ENCODE peak calls at places on chromosomes 2 and 18, in eight cellular contexts. N is H54, L is prostate gland, D is Peyer's patch, F is A549, J is NB4, G is body of pancreas, K is IMR-90. R is an unnamed sample.

GRCh38 chr2:128172191-128172590 is 81.2 kb downstream of the UGGT1 start:
- DNase-seq in N (no peak), K (peak), D (no peak), L (no peak), J (peak), G (no peak), F (peak), R (no peak)

GRCh38 chr2:148546270-148546669 is 98.3 kb upstream of the EPC2 start:
- DNase-seq in G (no peak), K (no peak), J (peak), F (no peak), L (no peak), N (no peak), D (no peak), R (no peak)

GRCh38 chr18:2572144-2572682 is 856 bp downstream of the NDC80 start:
- DNase-seq in J (peak), D (no peak), N (no peak), K (no peak), G (no peak), L (no peak), F (no peak), R (peak)

GRCh38 chr2:172845008-172845670 is 109.5 kb downstream of the RAPGEF4 start:
- DNase-seq in L (no peak), J (peak), F (no peak), G (no peak), K (no peak), D (no peak), N (no peak), R (no peak)

GRCh38 chr2:68912732-68913131 is 40.0 kb downstream of the GKN2 start:
- DNase-seq in G (no peak), F (no peak), N (no peak), D (peak), L (no peak), J (peak), K (no peak), R (no peak)

GRCh38 chr2:79776461-79777146 is 263.8 kb downstream of the CTNNA2 start:
- DNase-seq in J (no peak), L (no peak), G (peak), N (no peak), F (no peak), D (no peak), K (no peak), R (no peak)

GRCh38 chr18:2847341-2848144 is 737 bp downstream of the EMILIN2 start:
- DNase-seq in N (no peak), G (no peak), J (peak), K (no peak), F (no peak), D (peak), L (no peak), R (no peak)

GRCh38 chr18:75010725-75011124 is 198.2 kb downstream of the PTGR3 start:
- DNase-seq in K (no peak), N (no peak), F (no peak), D (no peak), G (no peak), L (no peak), J (no peak), R (no peak)

GRCh38 chr2:189633392-189633811 is 27.9 kb upstream of the ASNSD1 start:
- DNase-seq in J (peak), F (no peak), L (no peak), N (no peak), D (no peak), K (no peak), G (peak), R (peak)

GRCh38 chr2:219178377-219179175 is 501 bp downstream of the RETREG2 start:
- DNase-seq in J (peak), D (peak), K (peak), F (peak), L (peak), N (peak), G (peak), R (peak)

GRCh38 chr2:160429248-160430000 is 64.2 kb downstream of the RBMS1 start:
- DNase-seq in K (peak), L (no peak), G (no peak), J (peak), D (no peak), N (no peak), F (peak), R (peak)

GRCh38 chr2:237407734-237408133 is 6.2 kb downstream of the COL6A3 start:
- DNase-seq in G (no peak), K (no peak), F (no peak), J (no peak), L (no peak), N (no peak), D (no peak), R (no peak)

GRCh38 chr2:146523218-146523617 is 1321.6 kb upstream of the ACVR2A start:
- DNase-seq in N (no peak), K (peak), G (no peak), F (no peak), D (no peak), L (no peak), J (peak), R (peak)

GRCh38 chr18:49910986-49911385 is 97.7 kb upstream of the ACAA2 start:
- DNase-seq in G (no peak), L (peak), F (no peak), J (no peak), D (no peak), K (no peak), N (no peak), R (no peak)

GRCh38 chr2:27573452-27573851 is 9.4 kb upstream of the ZNF512 start:
- DNase-seq in L (no peak), D (no peak), K (peak), G (no peak), J (no peak), N (no peak), F (no peak), R (no peak)

GRCh38 chr2:14941151-14941631 is 308.7 kb downstream of the LRATD1 start:
- DNase-seq in D (peak), K (peak), F (no peak), N (no peak), G (peak), J (no peak), L (no peak), R (no peak)

GRCh38 chr2:205358351-205358815 is 323.9 kb upstream of the NRP2 start:
- DNase-seq in F (no peak), N (no peak), G (no peak), K (peak), D (no peak), J (no peak), L (no peak), R (peak)

GRCh38 chr2:136131961-136132839 is 14.3 kb upstream of the CXCR4 start:
- DNase-seq in D (peak), K (no peak), F (no peak), N (no peak), G (peak), L (no peak), J (peak), R (no peak)

GRCh38 chr2:199883474-199884212 is 27.4 kb upstream of the C2orf69 start:
- DNase-seq in N (no peak), D (no peak), L (no peak), G (no peak), K (no peak), F (no peak), J (no peak), R (no peak)

GRCh38 chr2:143489135-143489534 is 359.9 kb downstream of the ARHGAP15 start:
- DNase-seq in F (no peak), D (no peak), G (no peak), L (no peak), J (no peak), N (peak), K (peak), R (no peak)

GRCh38 chr2:101644842-101645383 is 52.6 kb upstream of the MAP4K4 start:
- DNase-seq in F (no peak), J (no peak), G (no peak), D (no peak), K (no peak), N (no peak), L (no peak), R (no peak)

GRCh38 chr18:11937874-11938478 is 29.9 kb upstream of the MPPE1 start:
- DNase-seq in N (peak), F (peak), J (peak), D (peak), K (peak), G (peak), L (peak), R (peak)

GRCh38 chr2:46701152-46701551 is 214.5 kb downstream of the MCFD2 start:
- DNase-seq in G (no peak), N (no peak), F (no peak), J (no peak), D (no peak), K (peak), L (no peak), R (no peak)

GRCh38 chr2:68653538-68653982 is 10.2 kb downstream of the PROKR1 start:
- DNase-seq in D (peak), G (no peak), F (no peak), L (peak), K (peak), N (peak), J (peak), R (no peak)

GRCh38 chr2:159574246-159574645 is 42.1 kb downstream of the BAZ2B start:
- DNase-seq in J (peak), N (no peak), G (no peak), K (peak), D (no peak), L (no peak), F (no peak), R (no peak)

GRCh38 chr2:112834379-112835014 is 2.1 kb downstream of the IL1B start:
- DNase-seq in G (peak), L (no peak), F (peak), D (peak), J (no peak), N (no peak), K (no peak), R (no peak)

GRCh38 chr18:46331316-46331715 is 227.1 kb downstream of the HAUS1 start:
- DNase-seq in G (no peak), L (no peak), J (peak), K (no peak), N (no peak), F (no peak), D (no peak), R (no peak)

GRCh38 chr18:23881778-23882177 is 132.8 kb upstream of the TTC39C start:
- DNase-seq in K (no peak), G (peak), F (no peak), N (no peak), L (peak), J (no peak), D (no peak), R (no peak)

GRCh38 chr2:96116424-96116878 is at the start of gene ADRA2B:
- DNase-seq in L (peak), N (no peak), F (peak), G (peak), K (no peak), J (no peak), D (peak), R (peak)

GRCh38 chr2:189104926-189105325 is 74.6 kb downstream of the COL5A2 start:
- DNase-seq in F (no peak), G (no peak), J (no peak), N (no peak), K (peak), D (no peak), L (no peak), R (no peak)

GRCh38 chr2:8906208-8906607 is 68.8 kb upstream of the KIDINS220 start:
- DNase-seq in K (peak), N (peak), L (no peak), D (peak), G (no peak), J (peak), F (peak), R (no peak)

GRCh38 chr2:19801367-19802087 is 100.3 kb downstream of the TTC32 start:
- DNase-seq in G (peak), N (peak), K (peak), L (peak), J (no peak), D (peak), F (peak), R (no peak)

GRCh38 chr18:77482190-77482928 is 232.7 kb downstream of the GALR1 start:
- DNase-seq in K (no peak), N (no peak), D (no peak), L (no peak), G (no peak), F (no peak), J (no peak), R (no peak)

DNA sequence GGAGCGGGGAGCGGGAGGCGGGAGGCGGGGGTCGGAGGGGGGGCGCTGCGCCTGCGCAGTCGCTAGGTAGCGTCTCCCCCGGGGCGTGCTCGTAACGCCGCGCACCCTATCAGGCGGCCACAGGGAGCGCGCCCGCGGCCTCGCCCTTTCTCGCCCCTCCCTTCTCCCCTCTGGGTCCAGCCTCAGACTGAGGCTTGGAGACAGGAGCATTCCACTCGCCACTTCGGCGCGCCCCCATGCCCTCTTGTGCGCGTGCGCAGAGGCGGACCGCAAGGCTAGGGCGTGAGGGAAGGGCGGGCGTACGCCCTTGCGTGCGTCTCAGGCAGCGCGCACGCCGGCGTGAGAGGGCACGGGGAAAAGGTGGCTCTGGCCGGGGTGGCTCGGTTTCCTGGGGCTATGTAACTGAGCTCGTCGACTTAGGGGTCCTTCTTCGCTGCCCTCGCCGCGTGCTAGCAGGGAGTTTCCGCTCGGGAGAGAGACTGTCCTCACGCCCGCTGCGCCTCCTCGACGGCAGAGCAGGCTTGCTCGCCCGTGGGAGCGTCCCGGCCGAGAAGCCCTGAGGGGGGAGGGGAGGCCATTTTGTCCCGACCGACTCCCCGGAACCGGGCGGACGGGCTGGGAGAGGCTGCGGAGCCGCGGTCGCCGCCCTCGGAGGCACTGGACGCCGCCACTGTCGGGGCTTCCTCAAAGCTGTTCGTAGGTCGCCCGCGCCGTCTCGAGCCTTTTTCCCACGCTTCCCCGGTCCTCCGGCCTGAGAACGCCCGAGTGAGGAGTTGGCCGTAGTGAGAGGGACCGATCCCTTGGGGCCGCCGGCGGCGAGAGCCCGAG is at the start of gene RAB10:
- DNase-seq in K (peak), N (peak), D (peak), G (peak), J (peak), L (peak), F (peak), R (peak)
- TF ChIP-seq POLR2A in K (peak), N (peak), D (peak), G (peak), J (peak), L (peak), F (peak), R (peak)

GRCh38 chr2:202036601-202037037 is 3.0 kb downstream of the FZD7 start:
- DNase-seq in J (no peak), G (no peak), D (no peak), K (peak), N (no peak), L (no peak), F (no peak), R (no peak)
- TF ChIP-seq POLR2A in J (no peak), G (no peak), D (no peak), K (no peak), N (no peak), L (no peak), F (no peak), R (no peak)

GRCh38 chr2:10132596-10132995 is 10.1 kb downstream of the RRM2 start:
- DNase-seq in F (no peak), K (no peak), D (peak), N (no peak), J (no peak), L (no peak), G (no peak), R (peak)
- TF ChIP-seq POLR2A in F (no peak), K (no peak), D (no peak), N (no peak), J (no peak), L (no peak), G (no peak), R (peak)

GRCh38 chr2:16226942-16227664 is 286.8 kb downstream of the MYCN start:
- DNase-seq in D (no peak), K (no peak), J (no peak), F (no peak), L (peak), N (no peak), G (peak), R (no peak)

GRCh38 chr2:16227811-16228462 is 287.6 kb downstream of the MYCN start:
- DNase-seq in G (no peak), K (no peak), D (no peak), F (no peak), L (no peak), J (no peak), N (no peak), R (no peak)

GRCh38 chr2:16228471-16228870 is 288.1 kb downstream of the MYCN start:
- DNase-seq in J (no peak), F (no peak), N (no peak), G (no peak), D (no peak), L (no peak), K (no peak), R (no peak)

GRCh38 chr2:16226381-16226780 is 286.0 kb downstream of the MYCN start:
- DNase-seq in J (no peak), F (no peak), L (no peak), K (no peak), D (no peak), N (no peak), G (no peak), R (no peak)

DNA sequence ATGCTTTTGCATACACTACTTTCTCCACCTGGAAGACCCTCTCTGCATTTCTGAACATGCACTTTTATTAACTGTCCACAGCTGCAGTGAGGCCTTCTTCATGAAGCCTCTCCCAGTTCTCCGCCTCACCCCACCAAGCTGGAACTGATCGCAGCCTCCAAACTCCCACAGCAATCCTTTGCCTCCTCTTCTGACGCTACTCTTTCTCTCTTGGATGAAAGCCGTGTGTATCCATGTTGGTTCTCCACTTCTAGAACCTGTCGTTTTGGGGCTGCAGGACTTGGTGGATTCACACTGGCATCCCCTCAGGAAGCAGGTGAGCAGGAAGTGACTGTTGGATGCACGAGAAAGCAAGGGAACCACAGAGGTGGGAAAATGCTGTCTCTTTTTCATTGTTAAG is 288.6 kb downstream of the MYCN start:
- DNase-seq in F (no peak), N (no peak), K (no peak), G (no peak), D (no peak), J (no peak), L (no peak), R (no peak)
- TF ChIP-seq POLR2A in F (no peak), N (no peak), K (no peak), G (no peak), D (no peak), J (no peak), L (no peak), R (no peak)